ENCODE peak calls at places on chromosomes 7 and 10, in ten cellular contexts. P is CD8-positive, alpha-beta T cell; C is Panc1; W is K562; Y is hepatocyte; Z is lower lobe of right lung; I is GM06990; F is tibial artery; O is SJSA1; V is brain microvascular endothelial cell. R is an unnamed sample.
A peak's percentile ranks its signal among the peaks of the same experiment; 100 is the strongest.

GRCh38 chr10:133131053-133131452 is 29.0 kb upstream of the KNDC1 start:
- DNase-seq in Z (peak; percentile 44), V (no peak), O (no peak), P (no peak), Y (no peak), C (no peak), W (no peak), I (no peak), F (no peak), R (peak; percentile 42)

GRCh38 chr10:83274088-83274487 is 865.2 kb upstream of the GHITM start:
- DNase-seq in Z (no peak), W (no peak), P (no peak), O (no peak), V (no peak), Y (no peak), C (no peak), F (no peak), I (no peak), R (no peak)

GRCh38 chr7:114718861-114719260 is 203.0 kb upstream of the MDFIC start:
- DNase-seq in O (no peak), V (no peak), Z (no peak), P (no peak), I (peak; percentile 24), C (no peak), Y (no peak), W (no peak), F (no peak), R (no peak)

GRCh38 chr10:42963302-42963701 is 113.6 kb upstream of the RET start:
- DNase-seq in Z (peak; percentile 44), I (no peak), P (no peak), F (peak; percentile 54), Y (no peak), V (no peak), C (no peak), O (no peak), W (no peak), R (no peak)

GRCh38 chr10:12243860-12244620 is 48.1 kb downstream of the CDC123 start:
- DNase-seq in W (no peak), Z (no peak), I (peak; percentile 60), Y (no peak), F (no peak), O (no peak), C (no peak), V (no peak), P (no peak), R (no peak)

GRCh38 chr7:125450749-125451148 is 521.1 kb upstream of the POT1 start:
- DNase-seq in W (no peak), O (no peak), P (no peak), Z (no peak), V (no peak), F (no peak), I (no peak), C (no peak), Y (no peak), R (no peak)

GRCh38 chr7:80918909-80919721 is at the start of gene SEMA3C:
- DNase-seq in I (peak; percentile 44), C (peak; percentile 90), W (peak; percentile 79), Y (peak; percentile 96), P (no peak), O (peak; percentile 89), F (peak; percentile 95), Z (peak; percentile 94), V (peak; percentile 90), R (peak; percentile 92)

GRCh38 chr10:62650411-62650810 is 154.1 kb upstream of the ADO start:
- DNase-seq in F (no peak), C (no peak), Y (no peak), P (no peak), O (no peak), W (no peak), I (no peak), V (no peak), Z (no peak), R (no peak)

GRCh38 chr7:3480197-3480596 is 179.1 kb downstream of the SDK1 start:
- DNase-seq in Y (no peak), Z (no peak), F (no peak), P (no peak), I (no peak), O (no peak), V (no peak), W (no peak), C (no peak), R (no peak)

GRCh38 chr7:1056785-1057410 is 12.6 kb downstream of the GPR146 start:
- DNase-seq in Z (no peak), W (no peak), V (no peak), P (no peak), C (no peak), F (no peak), I (no peak), Y (no peak), O (no peak), R (no peak)

GRCh38 chr7:155237297-155237696 is 60.4 kb upstream of the INSIG1 start:
- DNase-seq in O (no peak), C (no peak), Y (no peak), F (no peak), I (no peak), V (no peak), P (no peak), W (no peak), Z (peak; percentile 24), R (no peak)

GRCh38 chr7:77799078-77799964 is 748 bp downstream of the PHTF2 start:
- DNase-seq in O (peak; percentile 60), C (no peak), V (peak; percentile 4), Z (peak; percentile 63), Y (peak; percentile 61), P (no peak), F (peak; percentile 77), W (peak; percentile 46), I (no peak), R (peak; percentile 54)

GRCh38 chr10:128059266-128059850 is 66.9 kb downstream of the MKI67 start:
- DNase-seq in P (no peak), V (no peak), Z (no peak), C (no peak), F (peak; percentile 61), O (no peak), I (no peak), Y (no peak), W (no peak), R (peak; percentile 16)

GRCh38 chr10:128060341-128060851 is 65.8 kb downstream of the MKI67 start:
- DNase-seq in P (no peak), C (no peak), I (no peak), V (no peak), Z (no peak), F (peak; percentile 53), Y (no peak), W (no peak), O (no peak), R (no peak)

GRCh38 chr10:128059915-128060314 is 66.3 kb downstream of the MKI67 start:
- DNase-seq in W (no peak), Y (no peak), O (no peak), P (no peak), I (no peak), F (no peak), C (no peak), V (no peak), Z (no peak), R (no peak)

GRCh38 chr10:128058106-128058745 is 68.0 kb downstream of the MKI67 start:
- DNase-seq in F (peak; percentile 51), V (no peak), Z (no peak), I (no peak), O (no peak), Y (no peak), P (no peak), W (no peak), C (no peak), R (no peak)

DNA sequence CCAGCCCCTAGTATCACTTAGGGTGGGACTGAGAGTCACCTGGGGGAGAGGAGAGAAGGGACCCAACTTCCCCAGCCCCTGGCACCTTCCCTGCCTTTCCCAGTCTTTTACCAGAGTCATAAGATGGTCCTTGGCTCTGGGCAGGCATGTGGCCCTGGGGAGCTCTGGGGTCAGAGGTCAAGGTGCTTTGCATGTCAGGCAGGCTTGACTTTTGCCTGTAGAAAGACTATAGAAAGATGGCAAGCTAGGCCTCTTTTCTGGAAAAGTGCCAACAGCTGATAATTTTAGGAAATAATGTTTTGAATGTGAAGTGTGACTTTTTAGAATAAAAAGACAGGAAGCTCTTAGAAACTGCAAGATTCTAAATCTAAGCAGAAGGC is 67.5 kb downstream of the MKI67 start:
- DNase-seq in I (no peak), W (no peak), F (peak; percentile 58), V (no peak), Z (no peak), Y (no peak), O (no peak), P (no peak), C (no peak), R (no peak)
- H3K36me3 ChIP-seq in I (peaks cover 10% of the 10 kb centered on the region), W (no peaks in the 10 kb centered on the region), F (no peaks in the 10 kb centered on the region), V (peaks cover 34% of the 10 kb centered on the region), Z (peaks cover 75% of the 10 kb centered on the region), Y (no peaks in the 10 kb centered on the region), O (no peaks in the 10 kb centered on the region), P (peaks cover 15% of the 10 kb centered on the region), C (no peaks in the 10 kb centered on the region), R (no peaks in the 10 kb centered on the region)

DNA sequence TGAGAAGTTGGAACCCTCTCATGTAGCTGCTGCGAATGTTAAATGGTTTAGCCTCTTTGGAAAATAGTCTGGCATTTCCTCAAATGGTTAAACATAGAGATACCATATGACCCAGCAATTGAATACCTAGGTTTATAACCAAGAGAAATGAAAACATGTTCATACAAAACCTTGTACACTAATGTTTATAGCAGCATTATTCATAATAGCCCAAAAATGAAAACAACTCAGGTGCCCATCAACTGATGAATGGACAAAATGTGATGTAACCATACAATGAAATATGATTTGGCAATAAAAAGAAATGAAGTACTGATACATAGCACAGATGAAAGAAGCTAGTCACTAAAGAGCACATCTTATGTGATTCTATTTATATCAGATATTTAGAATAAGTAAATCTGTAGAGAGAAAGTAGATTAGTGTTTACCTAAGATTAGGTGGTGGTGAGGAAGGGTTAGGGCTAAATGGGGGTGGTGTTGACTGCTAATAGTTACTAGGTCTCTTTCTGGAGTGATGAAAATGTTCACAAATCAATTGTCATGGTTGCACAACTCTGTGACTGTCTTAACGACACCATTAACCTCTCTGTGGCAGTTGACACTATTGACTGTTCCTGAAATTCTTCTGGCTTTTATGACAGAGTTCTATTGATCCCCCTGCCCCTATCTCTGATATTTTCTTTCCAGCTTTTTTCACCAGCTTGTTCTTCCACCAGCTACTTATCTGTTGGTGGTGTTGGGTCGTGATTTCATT is 35.2 kb downstream of the VCL start:
- DNase-seq in Y (no peak), O (no peak), W (no peak), I (no peak), P (no peak), Z (no peak), C (no peak), V (no peak), F (no peak), R (no peak)
- H3K36me3 ChIP-seq in Y (no peaks in the 10 kb centered on the region), O (peaks cover 80% of the 10 kb centered on the region), W (peaks cover 60% of the 10 kb centered on the region), I (no peaks in the 10 kb centered on the region), P (no peaks in the 10 kb centered on the region), Z (peaks cover 6% of the 10 kb centered on the region), C (peaks cover 5% of the 10 kb centered on the region), V (peaks cover 40% of the 10 kb centered on the region), F (no peaks in the 10 kb centered on the region), R (no peaks in the 10 kb centered on the region)

GRCh38 chr10:97466755-97467154 is 20.8 kb downstream of the ZDHHC16 start:
- DNase-seq in F (no peak), V (no peak), W (no peak), C (no peak), Z (no peak), O (no peak), P (no peak), I (no peak), Y (no peak), R (no peak)
- H3K36me3 ChIP-seq in F (peaks cover 76% of the 10 kb centered on the region), V (peaks cover 82% of the 10 kb centered on the region), W (peaks cover 77% of the 10 kb centered on the region), C (peaks cover 18% of the 10 kb centered on the region), Z (peaks cover 100% of the 10 kb centered on the region), O (peaks cover 92% of the 10 kb centered on the region), P (peaks cover 59% of the 10 kb centered on the region), I (peaks cover 35% of the 10 kb centered on the region), Y (no peaks in the 10 kb centered on the region), R (peaks cover 12% of the 10 kb centered on the region)

GRCh38 chr7:152853236-152853635 is 93.7 kb downstream of the ACTR3B start:
- DNase-seq in C (no peak), W (peak; percentile 15), F (no peak), P (no peak), O (no peak), V (no peak), Y (no peak), Z (no peak), I (no peak), R (no peak)
- H3K36me3 ChIP-seq in C (no peaks in the 10 kb centered on the region), W (peaks cover 17% of the 10 kb centered on the region), F (peaks cover 18% of the 10 kb centered on the region), P (peaks cover 6% of the 10 kb centered on the region), O (no peaks in the 10 kb centered on the region), V (no peaks in the 10 kb centered on the region), Y (no peaks in the 10 kb centered on the region), Z (peaks cover 20% of the 10 kb centered on the region), I (peaks cover 6% of the 10 kb centered on the region), R (no peaks in the 10 kb centered on the region)